ENCODE peak calls at places on chromosomes 7 and 10, in four cellular contexts. F is HepG2, S is H1, X is K562. P is an unnamed sample.

GRCh38 chr10:22606164-22606614 is 108.2 kb downstream of the PIP4K2A start:
- DNase-seq in F (peak), X (peak), S (no peak), P (no peak)

GRCh38 chr10:36224431-36224985 is 582.4 kb upstream of the FZD8 start:
- DNase-seq in F (no peak), X (no peak), S (no peak), P (no peak)

GRCh38 chr10:124993728-124994451 is 52.0 kb downstream of the ZRANB1 start:
- DNase-seq in F (no peak), X (no peak), S (peak), P (no peak)

GRCh38 chr7:116834815-116835533 is 27.4 kb upstream of the CAPZA2 start:
- DNase-seq in F (peak), X (peak), S (no peak), P (no peak)

GRCh38 chr10:43407148-43407575 is 1.8 kb downstream of the HNRNPF start:
- DNase-seq in X (peak), F (no peak), S (no peak), P (peak)

GRCh38 chr10:75233444-75234016 is 2.2 kb downstream of the COMTD1 start:
- DNase-seq in S (no peak), X (peak), F (no peak), P (peak)

GRCh38 chr7:81267508-81267907 is 348.7 kb upstream of the SEMA3C start:
- DNase-seq in S (no peak), F (no peak), X (no peak), P (no peak)

GRCh38 chr7:37311282-37311868 is 137.3 kb downstream of the ELMO1 start:
- DNase-seq in S (no peak), X (no peak), F (no peak), P (no peak)

GRCh38 chr7:102439963-102440795 is 6.8 kb downstream of the ORAI2 start:
- DNase-seq in X (peak), F (peak), S (no peak), P (peak)

GRCh38 chr10:71812016-71812912 is 38.8 kb downstream of the PSAP start:
- DNase-seq in X (peak), F (peak), S (peak), P (peak)

GRCh38 chr7:131336956-131337355 is 9.3 kb downstream of the MKLN1 start:
- DNase-seq in F (peak), X (peak), S (no peak), P (no peak)

DNA sequence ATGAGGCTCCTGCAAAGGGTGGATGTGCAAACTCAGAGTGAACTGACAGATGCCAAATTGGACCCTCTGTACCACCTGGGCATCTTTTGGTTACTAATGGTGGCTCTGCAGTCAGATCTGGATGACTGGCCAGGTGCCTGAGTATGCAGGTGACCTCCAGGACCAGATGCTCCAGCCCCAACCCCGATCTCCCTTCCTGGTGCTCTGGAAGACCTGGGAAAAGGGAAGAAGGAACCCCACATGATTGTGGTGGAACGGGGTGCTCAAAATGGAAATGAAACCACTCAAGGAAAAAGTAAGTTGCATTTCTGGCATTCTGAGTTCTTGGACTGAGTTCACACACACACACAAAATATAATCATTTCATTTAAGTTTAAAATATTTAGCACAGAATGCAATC is 9.8 kb upstream of the AEBP1 start:
- DNase-seq in F (no peak), X (no peak), S (no peak), P (no peak)
- H3K9ac ChIP-seq in F (no peak), X (no peak), S (no peak), P (no peak)

DNA sequence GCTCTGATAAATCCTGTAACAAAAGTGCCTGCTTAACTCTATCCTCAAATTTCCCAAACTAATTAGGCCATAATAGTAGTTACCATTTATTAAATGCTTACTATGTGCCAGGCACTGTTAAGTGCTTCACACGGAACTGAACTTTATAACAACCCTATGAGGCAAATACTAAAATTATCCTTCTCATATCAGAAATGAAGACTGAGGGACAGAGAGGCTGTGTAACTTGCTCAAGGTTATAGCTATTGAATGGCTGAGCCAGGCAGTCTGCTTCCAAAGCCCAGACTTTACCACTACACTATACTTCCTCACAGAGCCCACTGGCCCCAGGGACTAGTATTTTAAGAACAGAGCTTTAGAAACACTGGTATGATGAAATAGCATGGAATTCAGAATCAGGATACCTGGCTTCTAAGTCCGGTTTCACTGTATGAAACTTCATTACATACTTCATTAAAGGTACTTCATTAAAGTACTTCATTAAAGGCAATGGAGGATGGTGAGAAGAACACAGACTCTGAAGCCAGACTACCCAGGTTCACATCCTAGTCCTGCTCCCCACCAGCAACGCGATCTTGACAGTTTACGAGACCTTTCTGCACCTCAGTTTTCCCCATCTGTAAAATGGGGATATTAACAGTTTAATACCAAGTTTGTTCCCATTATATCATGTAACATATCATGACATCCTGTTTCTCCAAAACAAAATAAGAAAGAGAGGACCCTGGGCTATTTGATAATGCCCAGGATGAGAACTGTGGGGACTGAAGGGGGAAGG is 19.6 kb downstream of the ANXA11 start:
- DNase-seq in S (no peak), F (no peak), X (no peak), P (no peak)
- TF ChIP-seq TAF1 in S (no peak), F (no peak), X (no peak), P (no peak)

DNA sequence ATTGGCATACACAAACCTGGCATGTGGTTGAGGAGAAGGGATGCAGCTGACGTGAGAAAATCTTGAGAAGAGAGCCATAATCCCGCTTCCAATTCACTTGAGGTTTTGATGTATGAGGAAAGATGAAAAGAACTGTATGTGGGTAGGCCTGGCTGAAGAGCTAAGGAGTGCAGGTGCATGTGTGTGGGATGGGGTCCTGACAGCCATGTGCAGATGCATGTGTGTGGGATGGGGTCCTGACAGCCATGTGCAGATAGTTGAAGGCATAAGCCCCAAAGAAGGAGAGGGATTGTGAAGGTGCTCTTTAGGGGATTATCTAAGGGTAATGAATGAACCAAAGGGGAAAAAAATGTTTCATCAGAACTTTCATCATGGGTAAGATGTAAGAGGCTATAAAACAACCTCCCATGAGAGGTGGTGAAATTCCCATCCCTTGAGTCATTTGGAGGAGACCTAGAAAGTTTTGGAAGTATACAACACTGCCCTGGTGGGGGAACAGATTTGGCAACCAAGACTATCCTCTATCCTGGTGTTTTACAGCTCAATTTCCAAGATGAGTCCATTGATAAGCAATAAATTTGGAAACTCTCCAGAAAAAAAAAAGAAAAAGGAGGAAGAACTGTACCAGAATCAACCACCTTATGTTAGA is 3.9 kb upstream of the PKD2L1 start:
- DNase-seq in X (no peak), F (no peak), S (no peak), P (no peak)
- H3K9ac ChIP-seq in X (no peak), F (no peak), S (no peak), P (no peak)

GRCh38 chr7:137920637-137921473 is 74.1 kb upstream of the DGKI start:
- DNase-seq in F (no peak), S (no peak), X (no peak), P (no peak)
- TF ChIP-seq TAF1 in F (no peak), S (no peak), X (no peak), P (no peak)

GRCh38 chr7:114085313-114085591 is 166.4 kb upstream of the PPP1R3A start:
- DNase-seq in X (no peak), S (no peak), F (no peak), P (peak)

GRCh38 chr7:114087674-114088539 is 169.1 kb upstream of the PPP1R3A start:
- DNase-seq in X (no peak), S (peak), F (no peak), P (peak)

GRCh38 chr7:114085592-114086490 is 167.0 kb upstream of the PPP1R3A start:
- DNase-seq in S (no peak), F (no peak), X (no peak), P (peak)

GRCh38 chr7:114086906-114087651 is 168.3 kb upstream of the PPP1R3A start:
- DNase-seq in X (no peak), S (peak), F (no peak), P (peak)

GRCh38 chr7:114086491-114086905 is 167.7 kb upstream of the PPP1R3A start:
- DNase-seq in F (no peak), X (no peak), S (peak), P (no peak)
- H3K9ac ChIP-seq in F (no peak), X (no peak), S (no peak), P (no peak)

DNA sequence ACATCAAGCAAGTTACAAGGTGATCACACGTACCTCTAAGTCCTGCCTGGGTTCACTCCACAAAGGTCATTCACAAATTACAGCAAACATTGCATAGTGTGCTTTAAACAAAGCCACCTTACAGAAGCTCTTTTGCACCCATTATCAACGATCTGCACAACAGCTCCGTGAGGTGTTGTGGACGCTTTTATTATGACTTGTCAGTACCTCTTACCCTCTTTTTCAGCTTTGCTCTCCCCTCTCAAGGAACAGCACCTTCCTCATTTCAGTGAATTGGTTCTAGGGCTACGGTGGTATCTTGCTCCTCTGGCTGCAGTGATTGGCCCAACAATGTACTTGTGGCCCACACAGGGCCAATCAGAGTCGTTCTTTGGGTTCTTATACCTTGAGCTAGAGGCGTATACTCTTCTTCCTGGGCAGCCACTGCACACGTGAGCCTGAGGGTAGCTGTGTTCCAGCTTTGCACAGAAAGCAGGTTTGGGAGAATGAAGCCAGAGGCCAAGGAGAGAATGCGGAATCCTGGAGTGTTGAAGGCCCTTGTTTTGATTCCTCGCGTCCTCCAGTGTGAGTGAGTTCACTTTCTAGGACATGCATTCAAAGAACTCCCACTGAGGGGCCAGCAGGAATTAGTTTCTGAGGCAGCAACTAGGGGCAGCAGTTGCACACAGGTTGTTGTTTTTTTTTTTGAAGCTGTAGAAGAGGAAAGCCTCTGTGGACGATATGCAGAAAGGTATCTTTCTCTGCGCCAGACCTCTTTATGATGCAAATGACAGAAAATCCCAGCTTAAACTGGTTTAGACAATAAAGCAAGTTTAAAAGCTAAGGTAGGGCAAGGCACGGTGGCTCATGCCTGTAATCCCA is 49.8 kb upstream of the PDZD8 start:
- DNase-seq in F (peak), X (no peak), S (no peak), P (no peak)
- TF ChIP-seq TAF1 in F (no peak), X (no peak), S (no peak), P (no peak)

DNA sequence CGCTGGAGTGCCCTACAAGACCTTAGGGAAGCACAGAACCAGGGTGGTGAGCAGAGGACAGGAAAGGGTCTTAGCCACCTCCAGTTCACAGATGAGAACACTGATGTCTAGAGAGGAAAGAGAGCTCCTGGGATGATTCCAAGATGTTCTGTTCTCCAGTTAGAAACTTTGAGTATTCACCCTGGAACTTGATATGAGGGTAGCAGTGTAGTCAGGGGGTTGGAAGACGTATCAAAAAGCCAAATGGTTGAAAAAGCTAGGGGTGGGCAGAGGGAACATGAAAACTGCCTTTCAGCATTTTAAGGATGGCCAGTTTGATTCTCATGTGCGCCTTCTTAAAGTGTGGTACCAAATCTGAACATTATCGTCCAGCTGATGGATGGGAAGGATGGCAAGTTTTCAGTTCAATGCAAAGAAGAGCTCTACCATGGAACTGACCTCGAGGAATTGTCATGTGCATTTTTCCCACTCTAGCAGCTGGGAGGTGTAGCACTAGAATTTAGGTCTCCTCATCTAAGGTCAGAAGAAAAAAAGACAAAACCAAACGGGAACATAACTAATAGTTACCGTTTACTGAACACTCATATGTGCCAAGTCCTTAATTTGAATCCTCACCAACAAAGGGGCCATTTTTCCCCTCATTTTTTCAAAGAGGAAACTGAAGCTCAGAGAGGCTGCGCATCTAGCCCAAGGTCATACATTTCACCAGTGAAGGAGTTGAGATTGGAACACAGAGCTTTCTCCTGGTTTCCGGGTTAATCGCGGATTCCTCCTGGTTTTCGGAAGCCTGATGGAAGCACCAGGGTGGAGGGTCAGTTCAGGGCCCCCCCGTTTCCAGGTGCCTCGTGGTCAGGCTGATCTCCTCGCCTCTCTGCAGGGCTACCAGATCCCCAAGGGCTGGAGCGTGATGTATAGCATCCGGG is 6.0 kb upstream of the CYP26A1 start:
- DNase-seq in S (no peak), X (no peak), F (no peak), P (no peak)
- H3K9ac ChIP-seq in S (no peak), X (no peak), F (no peak), P (no peak)

DNA sequence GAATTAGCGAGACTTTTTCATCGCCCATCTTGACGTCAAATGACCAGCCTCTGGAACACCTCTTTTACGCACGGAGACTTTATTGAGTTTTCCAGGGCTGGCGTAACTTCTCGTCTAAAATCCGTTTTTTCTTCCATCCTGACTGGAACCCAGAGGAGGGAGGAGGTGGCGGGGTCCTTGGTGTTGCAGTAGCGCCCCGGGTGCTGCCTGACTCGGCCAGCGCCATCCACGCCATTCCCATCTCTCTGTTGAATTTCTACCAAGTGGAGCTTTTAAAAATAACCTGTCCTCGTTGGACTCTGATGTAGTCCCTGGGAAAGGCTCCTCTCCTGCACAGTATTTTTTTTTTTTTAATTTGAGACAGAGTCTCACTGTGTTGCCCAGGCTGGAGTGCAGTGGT is 155.9 kb downstream of the RGS10 start:
- DNase-seq in X (no peak), F (no peak), S (no peak), P (no peak)
- TF ChIP-seq TAF1 in X (no peak), F (no peak), S (no peak), P (no peak)

P was measured in SK-N-SH.